ENCODE peak calls at places on chromosomes 13 and 19, in ten cellular contexts. K is OCI-LY7, A is AG09319, S is heart right ventricle, H is AG09309, Q is WERI-Rb-1, X is lower lobe of right lung, Z is cardiac fibroblast, I is dorsolateral prefrontal cortex, J is tibial nerve. W is an unnamed sample.

GRCh38 chr19:15210323-15210774 is 9.6 kb upstream of the NOTCH3 start:
- DNase-seq in J (peak), S (peak), Q (no peak), X (peak), K (no peak), A (no peak), I (no peak), Z (peak), H (peak), W (peak)

GRCh38 chr13:79812070-79812850 is 331.3 kb downstream of the NDFIP2 start:
- DNase-seq in S (no peak), Z (no peak), X (no peak), Q (no peak), A (no peak), H (no peak), I (no peak), K (no peak), J (no peak), W (no peak)

GRCh38 chr13:95641291-95641811 is 3.2 kb downstream of the DZIP1 start:
- DNase-seq in Q (no peak), A (no peak), I (peak), S (no peak), H (no peak), J (no peak), Z (peak), X (no peak), K (no peak), W (peak)

GRCh38 chr19:43611788-43612187 is at the start of gene SRRM5:
- DNase-seq in H (no peak), S (no peak), Q (no peak), K (no peak), J (no peak), I (no peak), A (no peak), X (no peak), Z (no peak), W (no peak)

GRCh38 chr19:756232-756631 is 5.3 kb downstream of the MISP start:
- DNase-seq in Z (peak), I (no peak), H (no peak), K (peak), A (no peak), Q (no peak), S (no peak), X (no peak), J (no peak), W (peak)

GRCh38 chr19:32812571-32812970 is 57.0 kb downstream of the SLC7A9 start:
- DNase-seq in K (no peak), H (no peak), I (no peak), A (no peak), S (no peak), Q (no peak), Z (no peak), X (no peak), J (no peak), W (no peak)

GRCh38 chr19:51329411-51329810 is 12.5 kb downstream of the VSIG10L start:
- DNase-seq in A (no peak), I (no peak), Z (no peak), K (no peak), J (no peak), X (no peak), Q (no peak), S (no peak), H (no peak), W (no peak)

GRCh38 chr19:2969104-2969504 is 8.3 kb upstream of the TLE6 start:
- DNase-seq in J (peak), H (no peak), S (peak), Q (no peak), K (peak), A (no peak), Z (peak), I (no peak), X (no peak), W (peak)

GRCh38 chr19:574658-575526 is 2.5 kb downstream of the BSG start:
- DNase-seq in S (peak), Z (peak), Q (no peak), I (no peak), H (no peak), A (no peak), K (peak), J (no peak), X (no peak), W (peak)

GRCh38 chr19:13031917-13032623 is 36.8 kb downstream of the NFIX start:
- DNase-seq in H (no peak), A (no peak), X (no peak), I (peak), S (no peak), J (peak), Q (peak), K (no peak), Z (peak), W (peak)

GRCh38 chr19:11180346-11180745 is 17.0 kb downstream of the KANK2 start:
- DNase-seq in X (no peak), S (no peak), K (no peak), I (no peak), Z (peak), H (no peak), Q (no peak), A (no peak), J (no peak), W (peak)

GRCh38 chr13:29472317-29472961 is 123.0 kb downstream of the SLC7A1 start:
- DNase-seq in Q (peak), S (peak), A (no peak), Z (peak), H (no peak), I (no peak), J (peak), X (no peak), K (peak), W (peak)

GRCh38 chr19:778910-779653 is 18.2 kb upstream of the PTBP1 start:
- DNase-seq in Z (peak), K (no peak), A (peak), I (no peak), H (peak), X (no peak), Q (no peak), S (no peak), J (peak), W (peak)

GRCh38 chr13:49540552-49540951 is 44.8 kb downstream of the PHF11 start:
- DNase-seq in Z (peak), Q (no peak), A (no peak), H (no peak), K (peak), S (no peak), J (no peak), X (no peak), I (no peak), W (peak)

GRCh38 chr19:33429891-33430673 is 56.6 kb downstream of the CEBPG start:
- DNase-seq in Z (no peak), X (peak), J (no peak), S (no peak), H (no peak), I (no peak), Q (peak), K (no peak), A (no peak), W (no peak)

GRCh38 chr19:33267706-33268105 is 34.6 kb downstream of the CEBPA start:
- DNase-seq in J (no peak), Q (no peak), S (no peak), A (no peak), X (no peak), I (no peak), K (no peak), H (no peak), Z (no peak), W (no peak)

GRCh38 chr19:46374526-46375475 is 27.9 kb downstream of the PPP5C start:
- DNase-seq in A (no peak), X (no peak), I (no peak), J (no peak), Z (no peak), S (no peak), K (no peak), Q (no peak), H (no peak), W (no peak)

GRCh38 chr19:1104452-1105216 is 840 bp downstream of the GPX4 start:
- DNase-seq in K (peak), S (peak), Q (peak), A (no peak), H (no peak), X (peak), J (peak), Z (peak), I (peak), W (peak)

GRCh38 chr19:46428278-46429141 is at the start of gene PNMA8C:
- DNase-seq in K (peak), A (no peak), I (peak), X (peak), Q (no peak), J (no peak), S (peak), Z (peak), H (no peak), W (peak)

GRCh38 chr19:2820112-2820702 is 539 bp downstream of the ZNF554 start:
- DNase-seq in J (no peak), Q (no peak), H (no peak), K (peak), Z (no peak), I (no peak), X (peak), A (no peak), S (no peak), W (no peak)

GRCh38 chr19:3285647-3286176 is 61.3 kb downstream of the CELF5 start:
- DNase-seq in K (no peak), X (no peak), S (no peak), I (no peak), H (no peak), A (no peak), J (no peak), Q (no peak), Z (no peak), W (peak)

GRCh38 chr13:42892760-42893159 is 99.3 kb downstream of the EPSTI1 start:
- DNase-seq in Z (peak), Q (no peak), A (no peak), I (no peak), S (no peak), H (peak), J (no peak), X (no peak), K (no peak), W (peak)

GRCh38 chr13:46858776-46859175 is 38.1 kb downstream of the HTR2A start:
- DNase-seq in Z (no peak), A (no peak), H (no peak), I (no peak), J (no peak), Q (no peak), K (no peak), X (no peak), S (no peak), W (peak)

GRCh38 chr19:12884926-12885748 is 1.9 kb downstream of the KLF1 start:
- DNase-seq in Z (peak), Q (peak), S (peak), X (peak), J (no peak), A (no peak), H (no peak), I (peak), K (peak), W (peak)

GRCh38 chr19:51448011-51448744 is 10.1 kb downstream of the SIGLEC8 start:
- DNase-seq in A (no peak), J (no peak), S (no peak), I (no peak), H (no peak), X (no peak), Z (no peak), K (no peak), Q (no peak), W (no peak)

GRCh38 chr13:51032831-51033230 is 78.2 kb downstream of the C13orf42 start:
- DNase-seq in K (no peak), Q (no peak), J (no peak), A (no peak), I (no peak), Z (no peak), H (no peak), S (no peak), X (no peak), W (no peak)

GRCh38 chr19:3095375-3096191 is 1.4 kb downstream of the GNA11 start:
- DNase-seq in A (no peak), H (no peak), X (no peak), Z (no peak), S (peak), K (no peak), I (no peak), J (no peak), Q (no peak), W (no peak)

GRCh38 chr19:42268704-42269517 is at the start of gene CIC:
- DNase-seq in K (peak), A (peak), J (peak), Z (peak), H (peak), X (peak), S (peak), I (peak), Q (peak), W (peak)

GRCh38 chr13:31755803-31756212 is 16.5 kb downstream of the RXFP2 start:
- DNase-seq in X (no peak), Q (no peak), H (peak), S (no peak), Z (peak), A (no peak), K (no peak), J (no peak), I (no peak), W (peak)

GRCh38 chr13:29888306-29888705 is 37.9 kb upstream of the UBL3 start:
- DNase-seq in K (no peak), H (no peak), Z (peak), A (no peak), I (no peak), S (no peak), J (no peak), Q (no peak), X (no peak), W (peak)

GRCh38 chr19:4014541-4015491 is 7.3 kb downstream of the PIAS4 start:
- DNase-seq in J (no peak), Q (no peak), X (no peak), K (peak), H (no peak), I (no peak), Z (no peak), S (peak), A (no peak), W (no peak)

GRCh38 chr13:32850311-32851052 is 165.7 kb upstream of the KL start:
- DNase-seq in K (no peak), A (no peak), Q (no peak), X (no peak), J (no peak), I (peak), S (no peak), H (peak), Z (no peak), W (peak)

DNA sequence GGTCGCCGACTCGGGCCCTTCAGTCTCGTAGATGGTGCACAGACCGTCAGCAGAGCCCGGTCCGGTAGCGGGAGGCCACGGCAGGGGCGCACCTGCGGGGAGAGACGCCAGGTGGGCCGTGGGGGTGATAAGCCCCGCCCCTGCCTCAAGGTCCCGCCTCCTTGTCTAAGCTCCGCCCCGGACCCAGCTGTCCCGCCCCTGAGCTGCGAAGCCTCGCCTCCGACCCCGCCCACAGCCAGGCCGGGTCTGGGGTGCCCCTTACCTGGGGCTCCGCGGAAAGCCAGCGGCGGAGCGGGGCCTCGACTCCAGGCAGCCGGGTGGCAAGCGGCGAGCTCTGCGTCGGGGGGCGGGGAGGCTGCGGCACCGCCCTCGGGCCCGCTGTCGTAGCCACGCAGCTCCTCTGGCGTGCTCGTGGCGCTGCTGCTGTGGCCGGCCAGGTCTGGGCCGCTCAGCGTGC is 4.7 kb downstream of the PRR36 start:
- DNase-seq in I (no peak), X (peak), J (no peak), Z (peak), H (no peak), K (peak), S (peak), A (no peak), Q (no peak), W (no peak)
- TF ChIP-seq CTCF in I (no peak), X (no peak), J (no peak), Z (no peak), H (no peak), K (peak), S (peak), A (no peak), Q (no peak), W (no peak)

GRCh38 chr19:39413903-39414608 is 1.6 kb downstream of the PLEKHG2 start:
- DNase-seq in I (no peak), J (no peak), Q (peak), H (no peak), S (no peak), K (no peak), A (no peak), X (no peak), Z (no peak), W (peak)
- TF ChIP-seq CTCF in I (no peak), J (no peak), Q (peak), H (peak), S (peak), K (peak), A (peak), X (peak), Z (peak), W (peak)

GRCh38 chr13:98228661-98229349 is 51.7 kb upstream of the RNF113B start:
- DNase-seq in H (no peak), X (no peak), J (no peak), K (no peak), A (peak), I (no peak), Q (no peak), Z (no peak), S (no peak), W (peak)
- TF ChIP-seq CTCF in H (no peak), X (no peak), J (no peak), K (no peak), A (no peak), I (no peak), Q (no peak), Z (no peak), S (no peak), W (no peak)

GRCh38 chr13:26601669-26602068 is 44.2 kb downstream of the WASF3 start:
- DNase-seq in A (no peak), K (peak), S (no peak), X (no peak), Q (no peak), J (no peak), I (no peak), H (no peak), Z (peak), W (peak)
- TF ChIP-seq CTCF in A (peak), K (peak), S (peak), X (no peak), Q (peak), J (no peak), I (peak), H (peak), Z (no peak), W (peak)

DNA sequence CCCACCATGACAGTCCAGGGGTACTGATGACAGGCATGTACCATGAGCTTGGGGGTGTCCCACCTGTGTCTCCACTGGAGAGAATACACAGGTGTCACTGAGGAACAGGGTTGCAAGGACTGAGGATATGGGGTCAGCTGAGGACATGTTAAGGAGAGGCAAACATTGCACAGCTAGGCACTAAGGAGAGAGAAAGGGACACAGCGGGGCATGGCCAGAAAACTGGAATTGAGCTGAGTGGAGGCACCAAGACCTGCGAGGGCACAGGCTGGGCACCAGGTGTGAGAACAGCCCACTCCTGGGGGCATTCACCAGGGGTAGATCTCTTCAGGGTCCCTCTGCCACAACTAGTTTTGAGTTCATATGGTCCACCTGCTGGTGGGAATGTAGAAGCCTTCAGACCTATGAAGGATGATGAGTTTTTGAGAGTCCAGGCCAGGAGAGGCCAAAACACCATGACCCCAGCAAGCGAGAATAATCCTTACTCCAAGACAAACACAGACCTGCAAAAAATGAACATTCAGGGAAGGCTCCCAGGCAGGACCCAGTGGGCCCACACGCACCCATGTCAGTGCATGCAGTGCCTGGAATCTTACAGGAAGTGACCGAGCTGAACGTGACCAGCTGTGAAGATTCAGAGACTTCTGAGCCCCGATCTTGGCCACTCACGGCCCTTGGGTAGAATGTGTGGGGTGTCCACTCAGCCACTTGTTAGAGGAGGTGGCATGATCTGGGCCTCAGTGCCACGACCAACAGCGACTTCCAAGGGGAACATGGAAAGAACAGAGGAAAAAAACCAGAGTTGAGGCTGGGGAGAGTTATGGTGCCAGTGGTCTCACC is 1.4 kb upstream of the ZNF584 start:
- DNase-seq in J (no peak), Q (no peak), H (no peak), K (peak), Z (no peak), X (no peak), A (no peak), I (no peak), S (no peak), W (peak)
- TF ChIP-seq CTCF in J (no peak), Q (peak), H (peak), K (peak), Z (peak), X (peak), A (peak), I (no peak), S (peak), W (peak)

GRCh38 chr13:107299717-107300116 is 731.8 kb upstream of the ARGLU1 start:
- DNase-seq in S (no peak), H (no peak), I (no peak), X (no peak), J (no peak), A (no peak), Z (no peak), Q (no peak), K (no peak), W (no peak)

GRCh38 chr13:107305178-107305577 is 737.2 kb upstream of the ARGLU1 start:
- DNase-seq in I (no peak), X (no peak), J (no peak), A (no peak), Q (no peak), K (no peak), H (no peak), Z (no peak), S (no peak), W (no peak)

GRCh38 chr13:107296804-107297203 is 728.9 kb upstream of the ARGLU1 start:
- DNase-seq in S (no peak), K (no peak), J (no peak), I (no peak), Q (no peak), A (no peak), X (no peak), Z (peak), H (no peak), W (peak)

DNA sequence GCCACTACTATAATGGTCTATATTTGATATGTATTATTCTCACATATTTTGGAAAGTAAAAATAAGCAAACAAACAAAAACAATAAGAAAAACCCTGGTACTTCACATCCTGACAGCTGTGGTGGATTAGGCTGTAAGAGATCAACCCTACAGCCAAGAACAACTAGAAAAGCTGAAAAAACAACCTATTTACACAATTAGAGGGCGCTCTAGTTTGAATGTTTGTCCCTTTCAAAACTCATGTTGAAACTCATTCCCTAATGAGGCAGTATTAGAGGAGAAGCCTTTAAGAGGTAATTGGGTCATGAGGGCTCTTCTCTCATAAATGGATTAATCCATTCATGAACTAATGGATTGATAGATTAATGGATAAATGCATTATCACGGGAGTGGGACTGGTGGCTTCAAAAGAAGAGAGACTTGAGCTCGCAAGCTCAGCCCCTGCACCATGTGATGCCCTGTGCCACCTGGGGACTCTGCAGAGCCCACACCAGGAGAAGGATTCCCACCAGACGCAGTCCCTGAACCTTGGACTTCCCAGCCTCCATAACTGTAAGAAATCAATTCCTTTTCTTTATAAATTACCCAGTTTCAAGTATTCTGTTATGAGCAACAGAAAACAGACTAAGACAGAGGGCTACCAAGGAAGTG is 733.9 kb upstream of the ARGLU1 start:
- DNase-seq in J (no peak), X (no peak), Q (peak), H (no peak), S (no peak), A (no peak), K (no peak), Z (no peak), I (no peak), W (peak)
- TF ChIP-seq CTCF in J (no peak), X (no peak), Q (no peak), H (peak), S (no peak), A (no peak), K (peak), Z (no peak), I (no peak), W (peak)

W was measured in fibroblast of mammary gland.